ENCODE peak calls at places on chromosomes 2 and 18, in ten cellular contexts. O, B, I, S, Y, Q, Z, R, X and U are unnamed samples.

GRCh38 chr2:43192039-43192438 is 34.4 kb downstream of the ZFP36L2 start:
- DNase-seq in B (no peak), O (peak), Q (no peak), Y (no peak), Z (no peak), I (no peak), X (no peak), S (peak), R (no peak), U (no peak)

GRCh38 chr2:235034270-235035135 is 82.7 kb downstream of the SH3BP4 start:
- DNase-seq in X (no peak), R (no peak), S (peak), Z (no peak), Y (no peak), B (no peak), Q (no peak), I (no peak), O (no peak), U (no peak)

GRCh38 chr2:150256746-150257145 is 230.7 kb downstream of the RND3 start:
- DNase-seq in X (no peak), I (no peak), S (no peak), R (no peak), B (no peak), Y (no peak), Z (no peak), Q (no peak), O (no peak), U (no peak)

GRCh38 chr18:58231930-58232329 is 187.9 kb downstream of the NEDD4L start:
- DNase-seq in Y (no peak), B (no peak), X (no peak), R (no peak), I (no peak), Z (no peak), S (no peak), O (no peak), Q (peak), U (peak)

GRCh38 chr2:74845217-74845751 is 11.4 kb downstream of the HK2 start:
- DNase-seq in S (peak), R (peak), O (no peak), B (peak), Z (peak), Q (peak), I (peak), Y (peak), X (peak), U (peak)

GRCh38 chr18:79533146-79533545 is 137.4 kb downstream of the NFATC1 start:
- DNase-seq in R (no peak), S (peak), Q (no peak), I (no peak), B (no peak), Z (no peak), Y (peak), X (no peak), O (no peak), U (no peak)

GRCh38 chr2:98463988-98464771 is 19.5 kb downstream of the INPP4A start:
- DNase-seq in Y (no peak), S (no peak), B (no peak), O (peak), I (no peak), R (no peak), Z (no peak), X (no peak), Q (no peak), U (no peak)

GRCh38 chr18:55221577-55221976 is 262.3 kb upstream of the CCDC68 start:
- DNase-seq in R (no peak), Q (no peak), S (no peak), B (no peak), I (no peak), X (no peak), Z (no peak), Y (no peak), O (no peak), U (no peak)

GRCh38 chr18:22098563-22098989 is 70.8 kb upstream of the GATA6 start:
- DNase-seq in O (no peak), S (no peak), I (no peak), R (no peak), B (no peak), Z (peak), Q (no peak), X (no peak), Y (no peak), U (no peak)

GRCh38 chr2:183349046-183349445 is 224.8 kb downstream of the NUP35 start:
- DNase-seq in Z (no peak), O (peak), X (no peak), B (no peak), Q (no peak), R (no peak), I (no peak), Y (no peak), S (no peak), U (no peak)

GRCh38 chr18:12032786-12033642 is 51.7 kb downstream of the IMPA2 start:
- DNase-seq in Q (peak), X (no peak), S (no peak), I (peak), B (no peak), Z (peak), Y (no peak), R (no peak), O (no peak), U (peak)

GRCh38 chr2:127917916-127918315 is 32.2 kb upstream of the AMMECR1L start:
- DNase-seq in S (no peak), B (no peak), I (no peak), X (peak), Z (peak), R (no peak), O (no peak), Y (no peak), Q (no peak), U (no peak)

GRCh38 chr2:169476459-169476858 is 2.8 kb upstream of the BBS5 start:
- DNase-seq in R (no peak), O (no peak), X (no peak), Q (peak), Z (no peak), I (peak), S (no peak), Y (no peak), B (no peak), U (peak)

GRCh38 chr2:101442667-101443061 is 32.2 kb downstream of the RFX8 start:
- DNase-seq in X (peak), I (no peak), B (no peak), Y (no peak), Q (no peak), R (no peak), Z (no peak), O (no peak), S (no peak), U (no peak)

GRCh38 chr2:8481463-8482009 is 200.3 kb upstream of the ID2 start:
- DNase-seq in B (peak), O (peak), Y (no peak), R (no peak), Z (no peak), Q (no peak), X (no peak), I (no peak), S (no peak), U (no peak)

GRCh38 chr2:112839407-112840067 is 3.0 kb upstream of the IL1B start:
- DNase-seq in Z (peak), R (peak), O (no peak), Q (peak), S (no peak), X (peak), Y (no peak), I (no peak), B (no peak), U (peak)

GRCh38 chr2:121902171-121902591 is 146.7 kb downstream of the TSN start:
- DNase-seq in R (no peak), B (no peak), Y (no peak), Z (peak), Q (no peak), X (peak), I (no peak), O (no peak), S (no peak), U (peak)

GRCh38 chr2:189013047-189013446 is 38.9 kb downstream of the COL3A1 start:
- DNase-seq in O (no peak), S (no peak), Z (peak), R (no peak), Q (no peak), X (no peak), Y (no peak), B (no peak), I (no peak), U (peak)

GRCh38 chr2:26583381-26583911 is 57.7 kb downstream of the CIB4 start:
- DNase-seq in O (no peak), I (no peak), B (no peak), R (no peak), X (no peak), S (no peak), Z (no peak), Y (no peak), Q (no peak), U (no peak)

GRCh38 chr2:100104718-100105677 is 37.4 kb downstream of the AFF3 start:
- DNase-seq in O (no peak), Q (no peak), B (no peak), Y (no peak), Z (peak), R (no peak), X (no peak), I (peak), S (peak), U (no peak)

GRCh38 chr2:185823773-185824172 is 85.2 kb downstream of the FSIP2 start:
- DNase-seq in Y (no peak), S (no peak), B (no peak), X (no peak), O (no peak), Z (no peak), R (no peak), Q (no peak), I (no peak), U (no peak)

GRCh38 chr18:55095579-55095978 is 136.3 kb upstream of the CCDC68 start:
- DNase-seq in S (no peak), Z (no peak), B (no peak), Y (no peak), X (no peak), O (no peak), R (no peak), I (no peak), Q (no peak), U (no peak)

GRCh38 chr2:170038734-170039133 is 139.2 kb upstream of the MYO3B start:
- DNase-seq in Z (no peak), Q (no peak), Y (no peak), B (no peak), X (no peak), R (no peak), I (no peak), O (no peak), S (no peak), U (no peak)

GRCh38 chr2:67713376-67713775 is 316.2 kb downstream of the ETAA1 start:
- DNase-seq in X (no peak), Y (no peak), Z (no peak), I (no peak), S (no peak), Q (peak), O (no peak), B (no peak), R (no peak), U (no peak)

GRCh38 chr18:33460681-33461080 is 20.2 kb upstream of the CCDC178 start:
- DNase-seq in Y (no peak), R (no peak), B (no peak), S (no peak), Z (no peak), I (no peak), X (no peak), Q (no peak), O (no peak), U (no peak)

GRCh38 chr2:128638741-128639477 is 320.2 kb upstream of the HS6ST1 start:
- DNase-seq in Q (no peak), Y (no peak), S (no peak), O (no peak), X (peak), B (no peak), R (no peak), Z (no peak), I (peak), U (no peak)

GRCh38 chr2:64127119-64127518 is 17.1 kb downstream of the PELI1 start:
- DNase-seq in R (no peak), Z (no peak), S (no peak), B (no peak), I (no peak), Q (no peak), O (no peak), X (no peak), Y (no peak), U (no peak)

GRCh38 chr2:241558532-241559488 is at the start of gene BOK:
- DNase-seq in X (peak), Z (peak), Y (no peak), S (peak), Q (peak), R (peak), I (peak), B (peak), O (no peak), U (peak)

GRCh38 chr2:88753833-88754584 is 62.5 kb downstream of the RPIA start:
- DNase-seq in R (no peak), S (no peak), Y (no peak), B (no peak), Q (peak), I (peak), Z (peak), O (peak), X (no peak), U (no peak)

GRCh38 chr2:235468978-235469694 is 24.7 kb upstream of the AGAP1 start:
- DNase-seq in Y (no peak), R (peak), Q (peak), S (no peak), X (peak), B (peak), Z (peak), I (peak), O (no peak), U (peak)

GRCh38 chr2:109435866-109436634 is 177.7 kb downstream of the SEPTIN10 start:
- DNase-seq in Y (no peak), Q (peak), X (peak), R (peak), B (no peak), S (no peak), Z (peak), I (peak), O (no peak), U (peak)

GRCh38 chr2:26179446-26179907 is 6.6 kb downstream of the GAREM2 start:
- DNase-seq in Q (no peak), S (no peak), O (no peak), Y (no peak), Z (no peak), B (no peak), R (no peak), X (no peak), I (no peak), U (no peak)

GRCh38 chr18:51867767-51868166 is 472.2 kb upstream of the DCC start:
- DNase-seq in Z (peak), O (peak), I (peak), R (no peak), Y (no peak), B (no peak), Q (peak), S (no peak), X (peak), U (peak)

GRCh38 chr2:20966061-20966460 is 77.8 kb downstream of the APOB start:
- DNase-seq in Z (no peak), O (no peak), S (no peak), I (no peak), R (no peak), X (no peak), B (no peak), Y (no peak), Q (no peak), U (no peak)

GRCh38 chr2:43458002-43458628 is 137.7 kb downstream of the THADA start:
- DNase-seq in B (no peak), R (peak), Q (peak), I (peak), O (no peak), X (peak), Z (peak), S (no peak), Y (no peak), U (peak)

GRCh38 chr2:226548706-226549105 is 250.9 kb downstream of the IRS1 start:
- DNase-seq in Q (no peak), I (no peak), Y (no peak), Z (peak), B (no peak), X (no peak), O (no peak), R (no peak), S (no peak), U (no peak)

GRCh38 chr2:43559391-43560230 is 36.2 kb downstream of the THADA start:
- DNase-seq in O (peak), Y (no peak), S (no peak), Z (no peak), I (no peak), B (no peak), Q (no peak), R (no peak), X (no peak), U (no peak)

DNA sequence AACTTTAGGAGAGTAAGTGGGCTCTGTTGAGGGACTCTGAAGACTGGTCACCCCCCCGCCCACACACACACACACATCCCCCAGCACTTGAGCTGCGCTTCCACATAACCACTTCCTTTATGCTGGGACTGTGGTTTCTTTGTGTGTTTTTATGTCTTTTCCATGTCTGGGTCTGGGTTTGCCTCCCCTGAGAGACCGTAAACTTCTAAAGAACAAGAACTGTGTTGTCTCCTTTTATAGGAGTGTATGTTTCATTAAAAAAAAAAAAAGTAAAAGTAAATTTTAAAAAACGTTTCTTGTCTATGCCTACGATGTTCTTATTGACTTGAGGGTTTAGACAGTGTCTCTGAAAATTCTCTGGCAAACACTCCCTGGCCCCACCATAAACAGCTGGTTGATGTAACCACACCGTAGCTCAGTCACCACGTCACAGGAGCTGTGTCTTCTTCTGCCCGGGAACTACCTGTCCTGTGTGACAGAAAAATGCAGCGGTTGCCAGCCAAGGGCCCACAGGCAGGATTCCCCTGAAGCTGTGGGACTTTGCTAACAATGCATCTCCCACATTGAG is 68.0 kb downstream of the KLHL29 start:
- DNase-seq in O (no peak), I (peak), Z (peak), Q (no peak), R (no peak), S (no peak), Y (no peak), B (no peak), X (peak), U (peak)
- H3K4me3 ChIP-seq in O (no peak), I (no peak), Z (no peak), Q (no peak), R (no peak), S (no peak), Y (no peak), B (no peak), X (no peak), U (no peak)

GRCh38 chr18:36348331-36348730 is 50.8 kb downstream of the FHOD3 start:
- DNase-seq in Q (no peak), Y (no peak), I (no peak), Z (no peak), R (no peak), S (no peak), X (no peak), B (no peak), O (no peak), U (no peak)

GRCh38 chr18:36349552-36349951 is 52.0 kb downstream of the FHOD3 start:
- DNase-seq in I (no peak), S (no peak), Z (no peak), B (peak), O (no peak), R (no peak), Y (no peak), X (no peak), Q (peak), U (peak)

GRCh38 chr18:36350211-36350610 is 52.7 kb downstream of the FHOD3 start:
- DNase-seq in I (no peak), Z (no peak), X (no peak), O (no peak), Y (no peak), Q (no peak), R (no peak), B (no peak), S (no peak), U (no peak)

GRCh38 chr18:36350839-36351474 is 53.4 kb downstream of the FHOD3 start:
- DNase-seq in S (no peak), Q (no peak), X (no peak), B (no peak), R (no peak), Y (no peak), Z (no peak), I (no peak), O (no peak), U (no peak)

GRCh38 chr18:36348971-36349417 is 51.5 kb downstream of the FHOD3 start:
- DNase-seq in O (no peak), Y (no peak), X (no peak), I (no peak), Z (no peak), Q (no peak), R (no peak), S (no peak), B (no peak), U (no peak)
- TF ChIP-seq CTCF in O (no peak), Y (no peak), X (no peak), I (no peak), Z (no peak), Q (no peak), R (no peak), S (no peak), B (no peak), U (no peak)

GRCh38 chr2:187407407-187408084 is 40.5 kb downstream of the CALCRL start:
- DNase-seq in S (no peak), Z (no peak), R (no peak), I (no peak), X (no peak), O (no peak), B (no peak), Q (no peak), Y (no peak), U (no peak)
- H3K4me3 ChIP-seq in S (no peak), Z (no peak), R (no peak), I (no peak), X (no peak), O (no peak), B (no peak), Q (no peak), Y (no peak), U (no peak)

DNA sequence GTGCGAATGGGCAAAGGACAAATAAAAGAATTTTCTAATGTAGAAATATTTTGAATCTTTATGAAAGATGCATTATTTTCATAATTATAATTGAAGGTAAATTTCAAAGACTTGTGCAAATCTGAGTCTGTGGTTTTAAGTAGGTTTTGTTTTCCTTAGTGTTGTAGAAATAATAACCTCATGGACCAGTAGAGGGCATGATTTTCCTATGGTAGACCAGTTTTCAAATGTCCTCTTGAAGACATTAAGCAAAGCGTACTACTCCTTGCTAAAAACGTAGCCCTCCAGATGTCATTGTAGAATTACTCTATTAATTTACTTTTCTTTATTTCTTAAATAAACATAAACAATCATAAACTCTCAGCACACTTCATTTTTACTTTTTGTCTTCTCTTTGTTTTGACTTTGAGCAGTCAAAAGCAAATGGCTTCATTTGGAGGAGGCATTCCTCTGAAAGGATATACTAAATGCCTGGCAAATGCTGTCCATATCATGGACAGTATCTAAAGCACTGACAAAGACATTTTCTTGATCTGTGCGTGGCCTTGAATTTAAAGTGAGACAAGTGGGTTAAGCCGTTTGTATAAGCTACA is 85.8 kb upstream of the FAM237A start:
- DNase-seq in O (peak), Y (no peak), Z (peak), S (no peak), I (peak), R (no peak), Q (peak), B (no peak), X (no peak), U (peak)
- TF ChIP-seq CTCF in O (peak), Y (peak), Z (peak), S (no peak), I (peak), R (peak), Q (peak), B (peak), X (peak), U (peak)

GRCh38 chr2:200155652-200156051 is 150.8 kb upstream of the SPATS2L start:
- DNase-seq in X (no peak), B (no peak), O (no peak), I (no peak), S (no peak), R (no peak), Q (no peak), Z (no peak), Y (no peak), U (no peak)
- H3K4me3 ChIP-seq in X (no peak), B (no peak), O (no peak), I (no peak), S (no peak), R (no peak), Q (no peak), Z (no peak), Y (peak), U (peak)

DNA sequence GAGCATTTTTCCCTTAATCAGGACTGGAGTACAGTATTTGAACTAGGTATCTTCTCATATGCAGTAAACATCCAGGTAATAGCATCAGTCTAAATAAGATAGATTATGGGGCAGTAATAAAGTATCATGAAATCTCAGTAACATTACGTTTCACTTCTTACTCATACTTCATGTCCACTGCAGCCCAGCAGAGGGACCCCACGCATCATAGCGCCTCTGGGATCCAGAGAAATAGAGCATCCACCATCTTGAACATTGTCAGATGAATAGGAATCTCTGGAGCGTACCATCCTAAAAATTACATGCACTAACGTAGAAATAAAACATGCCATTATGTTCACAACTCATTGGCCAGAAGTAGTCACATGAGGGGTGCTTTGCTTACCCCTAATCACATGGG is 499.0 kb downstream of the CPS1 start:
- DNase-seq in R (no peak), B (no peak), Z (peak), S (no peak), O (no peak), Y (no peak), I (no peak), X (no peak), Q (no peak), U (no peak)
- TF ChIP-seq CTCF in R (no peak), B (peak), Z (peak), S (no peak), O (peak), Y (no peak), I (peak), X (peak), Q (no peak), U (peak)

GRCh38 chr2:196224767-196225166 is 53.4 kb upstream of the STK17B start:
- DNase-seq in S (no peak), I (no peak), B (no peak), Q (no peak), Y (no peak), X (no peak), R (no peak), Z (no peak), O (no peak), U (no peak)
- H3K4me3 ChIP-seq in S (no peak), I (no peak), B (no peak), Q (no peak), Y (no peak), X (no peak), R (no peak), Z (no peak), O (peak), U (no peak)